ENCODE peak calls at places on chromosomes 2 and 18, in nine cellular contexts. K is Ammon's horn, A is T-cell, H is HTR-8/SVneo, T is D341Med, V is dorsolateral prefrontal cortex, M is KBM-7, D is RWPE2, P is thyroid gland. R is an unnamed sample.

GRCh38 chr2:73933194-73933593 is 6.5 kb downstream of the DGUOK start:
- DNase-seq in P (no peak), D (no peak), K (no peak), A (no peak), M (no peak), V (no peak), T (peak; percentile 57), H (no peak), R (no peak)

GRCh38 chr2:128408349-128409305 is 90.0 kb upstream of the HS6ST1 start:
- DNase-seq in H (peak; percentile 41), M (peak; percentile 59), P (no peak), T (no peak), A (no peak), K (no peak), V (no peak), D (peak; percentile 29), R (peak; percentile 14)

GRCh38 chr2:25161055-25161781 is 7.2 kb downstream of the POMC start:
- DNase-seq in D (peak; percentile 43), V (peak; percentile 34), P (peak; percentile 67), T (no peak), M (no peak), K (no peak), A (peak; percentile 47), H (no peak), R (peak; percentile 11)

GRCh38 chr18:75811156-75811555 is 383.7 kb upstream of the SMIM21 start:
- DNase-seq in K (no peak), V (no peak), M (no peak), H (no peak), P (peak; percentile 16), T (no peak), A (no peak), D (no peak), R (no peak)

GRCh38 chr2:191954446-191954845 is 107.6 kb upstream of the CAVIN2 start:
- DNase-seq in V (no peak), T (no peak), M (no peak), K (no peak), P (no peak), H (no peak), A (no peak), D (no peak), R (no peak)

GRCh38 chr2:165776796-165777195 is 17.3 kb downstream of the GALNT3 start:
- DNase-seq in D (no peak), V (no peak), M (no peak), K (no peak), A (no peak), P (no peak), H (no peak), T (no peak), R (no peak)

GRCh38 chr18:3139406-3139805 is 80.4 kb downstream of the MYOM1 start:
- DNase-seq in T (no peak), K (no peak), A (no peak), P (no peak), H (no peak), V (no peak), M (no peak), D (no peak), R (no peak)

GRCh38 chr2:55038428-55038827 is 11.8 kb downstream of the RTN4 start:
- DNase-seq in H (no peak), D (no peak), A (no peak), K (no peak), V (no peak), M (peak; percentile 31), P (no peak), T (no peak), R (no peak)

GRCh38 chr18:75837316-75837715 is 409.8 kb upstream of the SMIM21 start:
- DNase-seq in D (no peak), A (no peak), P (no peak), H (no peak), M (no peak), T (no peak), K (no peak), V (no peak), R (no peak)

GRCh38 chr18:62621546-62621945 is 93.8 kb upstream of the PHLPP1 start:
- DNase-seq in A (no peak), P (no peak), M (no peak), H (no peak), V (no peak), D (no peak), T (no peak), K (no peak), R (peak; percentile 53)

GRCh38 chr2:218026244-218026643 is 23.4 kb upstream of the TNS1 start:
- DNase-seq in A (no peak), K (no peak), M (no peak), P (no peak), V (no peak), D (peak; percentile 18), H (no peak), T (no peak), R (no peak)

GRCh38 chr2:128732976-128733431 is 414.3 kb upstream of the HS6ST1 start:
- DNase-seq in V (no peak), H (no peak), A (no peak), T (no peak), M (no peak), K (no peak), P (no peak), D (no peak), R (no peak)

GRCh38 chr2:86441789-86442641 is 844 bp downstream of the KDM3A start:
- DNase-seq in H (peak; percentile 20), P (peak; percentile 58), T (peak; percentile 74), M (peak; percentile 75), K (peak; percentile 63), V (peak; percentile 29), A (peak; percentile 72), D (no peak), R (peak; percentile 74)